ENCODE peak calls at places on chromosomes 2 and 18, in four cellular contexts. N is T follicular helper cell, V is NCI-H2029, Z is OCI-LY7. K is an unnamed sample.

GRCh38 chr2:2768476-2768875 is 437.4 kb upstream of the MYT1L start:
- DNase-seq in Z (no peak), V (no peak), N (no peak), K (no peak)

GRCh38 chr2:23412556-23413155 is 27.7 kb downstream of the KLHL29 start:
- DNase-seq in N (no peak), V (no peak), Z (no peak), K (no peak)

GRCh38 chr2:216519154-216519762 is 20.6 kb downstream of the RPL37A start:
- DNase-seq in V (peak), Z (peak), N (peak), K (peak)

GRCh38 chr2:120871016-120871635 is 135.5 kb downstream of the GLI2 start:
- DNase-seq in Z (no peak), N (no peak), V (no peak), K (no peak)

GRCh38 chr2:235095569-235095968 is 143.8 kb downstream of the SH3BP4 start:
- DNase-seq in V (no peak), Z (no peak), N (no peak), K (no peak)

GRCh38 chr2:112885503-112885897 is 25.5 kb upstream of the IL37 start:
- DNase-seq in V (no peak), Z (no peak), N (no peak), K (no peak)

GRCh38 chr18:50284226-50284885 is 3.0 kb upstream of the MBD1 start:
- DNase-seq in Z (no peak), V (no peak), N (no peak), K (no peak)

GRCh38 chr18:32612651-32613050 is 142.0 kb upstream of the GAREM1 start:
- DNase-seq in N (no peak), V (peak), Z (no peak), K (no peak)

GRCh38 chr2:43927442-43927841 is 68.3 kb downstream of the LRPPRC start:
- DNase-seq in V (no peak), N (no peak), Z (no peak), K (no peak)

GRCh38 chr18:62663731-62664336 is 51.5 kb upstream of the PHLPP1 start:
- DNase-seq in V (no peak), N (no peak), Z (no peak), K (no peak)

GRCh38 chr2:106280224-106280623 is 86.1 kb upstream of the UXS1 start:
- DNase-seq in Z (no peak), N (no peak), V (no peak), K (no peak)

GRCh38 chr2:38147333-38148121 is 71.6 kb upstream of the CYP1B1 start:
- DNase-seq in N (no peak), Z (no peak), V (no peak), K (no peak)

GRCh38 chr2:237291138-237291792 is 122.7 kb downstream of the COL6A3 start:
- DNase-seq in Z (no peak), N (no peak), V (peak), K (peak)

GRCh38 chr2:136141510-136142154 is 23.7 kb upstream of the CXCR4 start:
- DNase-seq in Z (no peak), N (no peak), V (peak), K (no peak)

GRCh38 chr2:195212586-195212985 is 444.4 kb upstream of the SLC39A10 start:
- DNase-seq in V (no peak), Z (no peak), N (no peak), K (no peak)

GRCh38 chr2:127024769-127025356 is 82.1 kb downstream of the BIN1 start:
- DNase-seq in V (no peak), N (no peak), Z (no peak), K (peak)

GRCh38 chr2:233413529-233414272 is 59.4 kb downstream of the DGKD start:
- DNase-seq in V (peak), N (peak), Z (no peak), K (peak)

GRCh38 chr2:89821455-89821945 is 1130.0 kb downstream of the RPIA start:
- DNase-seq in V (no peak), N (no peak), Z (no peak), K (no peak)

GRCh38 chr2:241559489-241560180 is 1.1 kb downstream of the BOK start:
- DNase-seq in N (no peak), V (no peak), Z (no peak), K (peak)

GRCh38 chr18:65016631-65017371 is 734.0 kb upstream of the CDH7 start:
- DNase-seq in N (no peak), V (no peak), Z (no peak), K (no peak)

GRCh38 chr18:7002107-7002506 is 115.5 kb downstream of the LAMA1 start:
- DNase-seq in Z (no peak), N (no peak), V (no peak), K (no peak)

GRCh38 chr2:169015943-169016342 is 15.2 kb downstream of the ABCB11 start:
- DNase-seq in Z (no peak), V (no peak), N (no peak), K (no peak)

GRCh38 chr18:12819822-12820221 is 64.2 kb downstream of the PTPN2 start:
- DNase-seq in V (no peak), Z (no peak), N (no peak), K (no peak)

GRCh38 chr2:38123862-38124261 is 47.9 kb upstream of the CYP1B1 start:
- DNase-seq in V (no peak), Z (no peak), N (no peak), K (no peak)

GRCh38 chr2:111227716-111228141 is 107.0 kb downstream of the BCL2L11 start:
- DNase-seq in N (no peak), Z (no peak), V (no peak), K (no peak)

GRCh38 chr2:12764075-12764722 is 47.5 kb downstream of the TRIB2 start:
- DNase-seq in N (no peak), V (no peak), Z (no peak), K (no peak)

K was measured in testis.